ENCODE peak calls at places on chromosomes 16 and 17, in nine cellular contexts. One of them, this sample, is unnamed.
A peak's percentile ranks its signal among the peaks of the same experiment; 100 is the strongest.

GRCh38 chr16:69812213-69813014 is 50.3 kb downstream of the WWP2 start:
- DNase-seq in stromal cell of bone marrow: no peak
- DNase-seq in T-helper 17 cell: no peak
- DNase-seq in Kasumi-1: no peak
- DNase-seq in thoracic aorta: no peak
- DNase-seq in EH: peak; percentile 25
- DNase-seq in epithelial cell of prostate: no peak
- DNase-seq in AML-193: no peak
- DNase-seq in NCI-H2171 treated with DMSO at 0.1 percent for 48 hours: no peak
- DNase-seq in this sample: no peak

GRCh38 chr17:31397256-31397939 is 5.9 kb downstream of the RAB11FIP4 start:
- DNase-seq in stromal cell of bone marrow: no peak
- DNase-seq in T-helper 17 cell: no peak
- DNase-seq in Kasumi-1: no peak
- DNase-seq in thoracic aorta: no peak
- DNase-seq in EH: no peak
- DNase-seq in epithelial cell of prostate: no peak
- DNase-seq in AML-193: no peak
- DNase-seq in NCI-H2171 treated with DMSO at 0.1 percent for 48 hours: peak; percentile 52
- DNase-seq in this sample: no peak

GRCh38 chr17:68101992-68102758 is 66.6 kb downstream of the KPNA2 start:
- DNase-seq in stromal cell of bone marrow: no peak
- DNase-seq in T-helper 17 cell: no peak
- DNase-seq in Kasumi-1: no peak
- DNase-seq in thoracic aorta: no peak
- DNase-seq in EH: peak; percentile 9
- DNase-seq in epithelial cell of prostate: no peak
- DNase-seq in AML-193: no peak
- DNase-seq in NCI-H2171 treated with DMSO at 0.1 percent for 48 hours: peak; percentile 34
- DNase-seq in this sample: peak; percentile 81

GRCh38 chr17:44630703-44631102 is 25.6 kb upstream of the MEIOC start:
- DNase-seq in stromal cell of bone marrow: no peak
- DNase-seq in T-helper 17 cell: no peak
- DNase-seq in Kasumi-1: no peak
- DNase-seq in thoracic aorta: no peak
- DNase-seq in EH: no peak
- DNase-seq in epithelial cell of prostate: no peak
- DNase-seq in AML-193: no peak
- DNase-seq in NCI-H2171 treated with DMSO at 0.1 percent for 48 hours: no peak
- DNase-seq in this sample: no peak

GRCh38 chr16:8611886-8612595 is 9.5 kb upstream of the METTL22 start:
- DNase-seq in stromal cell of bone marrow: no peak
- DNase-seq in T-helper 17 cell: no peak
- DNase-seq in Kasumi-1: no peak
- DNase-seq in thoracic aorta: no peak
- DNase-seq in EH: peak; percentile 33
- DNase-seq in epithelial cell of prostate: no peak
- DNase-seq in AML-193: no peak
- DNase-seq in NCI-H2171 treated with DMSO at 0.1 percent for 48 hours: no peak
- DNase-seq in this sample: no peak

GRCh38 chr16:29198731-29199521 is 207.6 kb downstream of the NPIPB11 start:
- DNase-seq in stromal cell of bone marrow: no peak
- DNase-seq in T-helper 17 cell: no peak
- DNase-seq in Kasumi-1: no peak
- DNase-seq in thoracic aorta: no peak
- DNase-seq in EH: no peak
- DNase-seq in epithelial cell of prostate: no peak
- DNase-seq in AML-193: no peak
- DNase-seq in NCI-H2171 treated with DMSO at 0.1 percent for 48 hours: no peak
- DNase-seq in this sample: peak; percentile 18

GRCh38 chr16:68093816-68094613 is 8.8 kb downstream of the NFATC3 start:
- DNase-seq in stromal cell of bone marrow: no peak
- DNase-seq in T-helper 17 cell: no peak
- DNase-seq in Kasumi-1: peak; percentile 66
- DNase-seq in thoracic aorta: no peak
- DNase-seq in EH: peak; percentile 65
- DNase-seq in epithelial cell of prostate: no peak
- DNase-seq in AML-193: peak; percentile 28
- DNase-seq in NCI-H2171 treated with DMSO at 0.1 percent for 48 hours: peak; percentile 10
- DNase-seq in this sample: no peak

GRCh38 chr17:17231621-17232302 is 5.2 kb downstream of the FLCN start:
- DNase-seq in stromal cell of bone marrow: no peak
- DNase-seq in T-helper 17 cell: no peak
- DNase-seq in Kasumi-1: no peak
- DNase-seq in thoracic aorta: no peak
- DNase-seq in EH: no peak
- DNase-seq in epithelial cell of prostate: no peak
- DNase-seq in AML-193: no peak
- DNase-seq in NCI-H2171 treated with DMSO at 0.1 percent for 48 hours: peak; percentile 40
- DNase-seq in this sample: no peak

GRCh38 chr17:43608313-43608712 is 53.4 kb downstream of the MEOX1 start:
- DNase-seq in stromal cell of bone marrow: peak; percentile 33
- DNase-seq in T-helper 17 cell: no peak
- DNase-seq in Kasumi-1: no peak
- DNase-seq in thoracic aorta: no peak
- DNase-seq in EH: peak; percentile 35
- DNase-seq in epithelial cell of prostate: no peak
- DNase-seq in AML-193: no peak
- DNase-seq in NCI-H2171 treated with DMSO at 0.1 percent for 48 hours: no peak
- DNase-seq in this sample: no peak

GRCh38 chr17:50452627-50453300 is 15.9 kb downstream of the CHAD start:
- DNase-seq in stromal cell of bone marrow: no peak
- DNase-seq in T-helper 17 cell: no peak
- DNase-seq in Kasumi-1: peak; percentile 13
- DNase-seq in thoracic aorta: no peak
- DNase-seq in EH: peak; percentile 41
- DNase-seq in epithelial cell of prostate: no peak
- DNase-seq in AML-193: peak; percentile 83
- DNase-seq in NCI-H2171 treated with DMSO at 0.1 percent for 48 hours: no peak
- DNase-seq in this sample: peak; percentile 33

GRCh38 chr17:82553210-82553930 is 33.8 kb downstream of the FOXK2 start:
- DNase-seq in stromal cell of bone marrow: no peak
- DNase-seq in T-helper 17 cell: no peak
- DNase-seq in Kasumi-1: no peak
- DNase-seq in thoracic aorta: no peak
- DNase-seq in EH: no peak
- DNase-seq in epithelial cell of prostate: no peak
- DNase-seq in AML-193: no peak
- DNase-seq in NCI-H2171 treated with DMSO at 0.1 percent for 48 hours: no peak
- DNase-seq in this sample: no peak

GRCh38 chr17:1509255-1509943 is 7.0 kb downstream of the INPP5K start:
- DNase-seq in stromal cell of bone marrow: no peak
- DNase-seq in T-helper 17 cell: no peak
- DNase-seq in Kasumi-1: no peak
- DNase-seq in thoracic aorta: no peak
- DNase-seq in EH: peak; percentile 25
- DNase-seq in epithelial cell of prostate: no peak
- DNase-seq in AML-193: no peak
- DNase-seq in NCI-H2171 treated with DMSO at 0.1 percent for 48 hours: no peak
- DNase-seq in this sample: no peak

GRCh38 chr17:55341432-55341831 is 76.7 kb downstream of the HLF start:
- DNase-seq in stromal cell of bone marrow: peak; percentile 32
- DNase-seq in T-helper 17 cell: no peak
- DNase-seq in Kasumi-1: no peak
- DNase-seq in thoracic aorta: no peak
- DNase-seq in EH: no peak
- DNase-seq in epithelial cell of prostate: no peak
- DNase-seq in AML-193: no peak
- DNase-seq in NCI-H2171 treated with DMSO at 0.1 percent for 48 hours: no peak
- DNase-seq in this sample: no peak

GRCh38 chr17:32993977-32994376 is 2.3 kb downstream of the SPACA3 start:
- DNase-seq in stromal cell of bone marrow: no peak
- DNase-seq in T-helper 17 cell: no peak
- DNase-seq in Kasumi-1: no peak
- DNase-seq in thoracic aorta: no peak
- DNase-seq in EH: no peak
- DNase-seq in epithelial cell of prostate: no peak
- DNase-seq in AML-193: no peak
- DNase-seq in NCI-H2171 treated with DMSO at 0.1 percent for 48 hours: no peak
- DNase-seq in this sample: no peak

This sample was measured in upper lobe of left lung.